ENCODE peak calls at places on chromosomes 6 and 20, in seven cellular contexts. W is GM23248, G is PC-3, M is hepatocyte, N is HCT116, I is SK-N-SH, E is GM23338. V is an unnamed sample.
A peak's percentile ranks its signal among the peaks of the same experiment; 100 is the strongest.

GRCh38 chr20:11229772-11230171 is 556.0 kb upstream of the JAG1 start:
- DNase-seq in W (peak; percentile 96), G (peak; percentile 82), M (peak; percentile 31), N (peak; percentile 34), I (no peak), E (no peak), V (no peak)

GRCh38 chr6:151917531-151918329 is 110.2 kb downstream of the ESR1 start:
- DNase-seq in W (peak; percentile 43), G (no peak), M (no peak), N (no peak), I (no peak), E (no peak), V (no peak)

GRCh38 chr6:140566706-140567330 is 1192.4 kb upstream of the CITED2 start:
- DNase-seq in W (peak; percentile 82), G (peak; percentile 22), M (peak; percentile 11), N (no peak), I (no peak), E (no peak), V (no peak)

GRCh38 chr6:89369009-89369408 is 16.5 kb upstream of the UBE2J1 start:
- DNase-seq in W (peak; percentile 77), G (peak; percentile 72), M (peak; percentile 65), N (no peak), I (no peak), E (peak; percentile 70), V (peak; percentile 29)

GRCh38 chr6:10690651-10691445 is 3.6 kb downstream of the C6orf52 start:
- DNase-seq in W (no peak), G (no peak), M (peak; percentile 11), N (no peak), I (no peak), E (peak; percentile 16), V (no peak)

GRCh38 chr20:54267510-54268003 is 59.7 kb downstream of the PFDN4 start:
- DNase-seq in W (peak; percentile 30), G (peak; percentile 91), M (peak; percentile 54), N (peak; percentile 87), I (no peak), E (peak; percentile 17), V (no peak)

GRCh38 chr6:114240800-114241199 is 102.0 kb downstream of the HS3ST5 start:
- DNase-seq in W (no peak), G (peak; percentile 47), M (no peak), N (no peak), I (no peak), E (no peak), V (no peak)

GRCh38 chr20:47546184-47547033 is 44.7 kb downstream of the NCOA3 start:
- DNase-seq in W (peak; percentile 79), G (peak; percentile 70), M (no peak), N (no peak), I (no peak), E (peak; percentile 49), V (no peak)

GRCh38 chr20:51002633-51003032 is 20.3 kb downstream of the KCNG1 start:
- DNase-seq in W (no peak), G (no peak), M (no peak), N (no peak), I (no peak), E (no peak), V (no peak)

GRCh38 chr6:121531658-121532167 is 96.3 kb downstream of the GJA1 start:
- DNase-seq in W (no peak), G (no peak), M (no peak), N (no peak), I (no peak), E (no peak), V (no peak)

GRCh38 chr6:128117916-128118315 is 217.1 kb upstream of the THEMIS start:
- DNase-seq in W (peak; percentile 23), G (no peak), M (no peak), N (no peak), I (no peak), E (no peak), V (no peak)

GRCh38 chr20:34680586-34680985 is 3.7 kb upstream of the PIGU start:
- DNase-seq in W (peak; percentile 29), G (no peak), M (no peak), N (no peak), I (no peak), E (no peak), V (peak; percentile 18)

GRCh38 chr6:95286874-95287273 is 290.5 kb upstream of the MANEA start:
- DNase-seq in W (no peak), G (no peak), M (no peak), N (no peak), I (no peak), E (no peak), V (no peak)

GRCh38 chr6:143843689-143844405 is 709 bp downstream of the LTV1 start:
- DNase-seq in W (peak; percentile 59), G (no peak), M (peak; percentile 15), N (no peak), I (peak; percentile 11), E (no peak), V (peak; percentile 49)

GRCh38 chr6:21996425-21997207 is 300.2 kb downstream of the PRL start:
- DNase-seq in W (no peak), G (no peak), M (no peak), N (no peak), I (peak; percentile 37), E (no peak), V (no peak)

GRCh38 chr20:9458075-9458818 is 56.1 kb upstream of the LAMP5 start:
- DNase-seq in W (peak; percentile 31), G (peak; percentile 61), M (peak; percentile 16), N (peak; percentile 10), I (no peak), E (peak; percentile 86), V (peak; percentile 28)

DNA sequence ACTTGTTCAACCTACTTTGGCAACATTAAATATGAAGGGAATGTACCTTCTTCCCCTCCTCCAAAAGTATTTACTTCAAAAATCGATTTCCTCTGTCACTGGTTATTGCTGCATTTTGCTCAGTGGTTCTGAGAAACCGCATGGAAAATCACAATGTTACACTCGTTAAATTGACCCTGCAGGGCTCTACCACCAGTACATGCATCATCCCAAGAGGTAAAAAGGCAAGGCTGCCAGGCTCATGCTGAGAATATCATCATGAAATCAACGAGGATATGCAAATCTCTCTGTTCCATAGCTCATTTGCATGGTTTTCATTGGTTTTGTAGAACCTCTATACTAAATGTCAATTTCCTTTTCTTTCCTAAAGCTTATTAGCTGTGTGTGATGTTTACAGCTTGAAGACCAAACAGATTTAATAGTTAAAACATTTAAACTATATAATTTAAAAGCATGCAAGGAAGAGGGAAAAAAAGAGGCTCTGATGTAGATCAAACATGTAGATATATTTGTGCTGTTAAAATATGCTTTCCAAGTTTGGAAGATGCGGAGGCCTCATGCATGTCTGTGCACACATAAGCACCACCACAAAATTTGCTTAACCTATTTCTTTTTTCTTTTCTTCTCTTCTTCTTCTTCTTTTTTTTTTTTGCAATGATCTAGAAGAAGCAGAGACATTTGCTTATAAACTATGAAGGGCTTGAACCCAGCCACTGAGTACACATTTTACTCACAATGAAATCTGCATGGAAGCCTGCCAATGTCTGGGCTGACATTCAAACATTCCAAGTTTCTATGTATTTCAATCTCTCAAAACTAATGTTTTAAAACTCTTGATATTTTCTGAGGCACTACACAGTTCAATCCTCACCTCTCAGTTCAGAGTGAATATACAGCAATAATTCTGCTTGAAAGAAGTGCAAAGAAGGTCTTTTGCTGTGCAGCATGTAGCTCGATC is 194.0 kb downstream of the GMPR start:
- DNase-seq in W (peak; percentile 45), G (peak; percentile 45), M (no peak), N (no peak), I (no peak), E (no peak), V (no peak)
- TF ChIP-seq EZH2phosphoT487 in W (no peak), G (no peak), M (no peak), N (no peak), I (no peak), E (no peak), V (no peak)

DNA sequence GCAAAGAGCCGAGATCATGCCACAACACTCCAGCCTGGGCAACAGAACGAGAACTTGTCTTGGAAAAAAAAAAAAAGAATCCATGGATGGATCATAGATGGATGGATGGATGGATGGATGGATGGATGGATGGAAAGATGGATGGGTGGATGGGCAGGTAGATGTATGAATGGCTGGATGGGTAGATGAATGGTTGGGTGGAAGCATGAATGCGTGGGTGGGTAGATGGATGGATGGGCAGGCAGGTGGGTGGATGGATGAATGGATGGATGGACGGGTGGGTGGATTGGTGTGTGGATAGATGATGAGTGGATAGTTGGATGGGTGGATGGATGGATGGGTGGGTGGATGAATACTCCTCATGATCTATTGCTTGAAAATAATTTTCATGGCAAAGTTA is 1.4 kb downstream of the JPH2 start:
- DNase-seq in W (no peak), G (no peak), M (no peak), N (no peak), I (no peak), E (no peak), V (no peak)
- H3K4me1 ChIP-seq in W (peaks cover 13% of the 10 kb centered on the region), G (peaks cover 41% of the 10 kb centered on the region), M (peaks cover 27% of the 10 kb centered on the region), N (peaks cover 16% of the 10 kb centered on the region), I (peaks cover 14% of the 10 kb centered on the region), E (peaks cover 17% of the 10 kb centered on the region), V (peaks cover 12% of the 10 kb centered on the region)

DNA sequence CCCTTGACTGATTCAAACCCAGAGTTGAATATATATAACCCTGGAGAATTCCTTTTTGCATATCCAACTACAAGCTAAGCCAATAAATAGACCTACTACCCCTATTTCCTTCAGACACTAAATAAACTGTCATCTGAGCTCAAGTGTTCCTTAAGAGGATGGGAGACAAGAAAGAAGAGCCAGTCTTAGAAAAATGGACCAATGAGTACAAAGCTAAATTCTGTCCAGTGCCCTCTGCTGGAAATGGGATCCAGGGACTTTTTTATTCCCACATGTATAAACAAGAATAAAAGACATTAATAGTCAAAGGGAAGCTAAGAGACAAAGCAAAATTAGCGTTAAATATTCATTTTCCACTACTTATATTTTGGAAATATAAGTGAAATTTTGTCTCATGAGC is 4.8 kb downstream of the PPP1R10 start:
- DNase-seq in W (peak; percentile 66), G (peak; percentile 45), M (no peak), N (no peak), I (no peak), E (no peak), V (no peak)
- TF ChIP-seq EZH2phosphoT487 in W (no peak), G (no peak), M (no peak), N (no peak), I (no peak), E (no peak), V (no peak)

GRCh38 chr6:139146317-139146726 is 11.4 kb downstream of the HECA start:
- DNase-seq in W (no peak), G (no peak), M (no peak), N (no peak), I (no peak), E (no peak), V (no peak)

GRCh38 chr6:139147628-139148027 is 12.7 kb downstream of the HECA start:
- DNase-seq in W (no peak), G (no peak), M (peak; percentile 44), N (no peak), I (no peak), E (no peak), V (no peak)

GRCh38 chr6:139144490-139145085 is 9.7 kb downstream of the HECA start:
- DNase-seq in W (no peak), G (no peak), M (no peak), N (no peak), I (no peak), E (no peak), V (no peak)

GRCh38 chr6:139148557-139149220 is 13.8 kb downstream of the HECA start:
- DNase-seq in W (no peak), G (no peak), M (peak; percentile 36), N (no peak), I (no peak), E (no peak), V (no peak)

DNA sequence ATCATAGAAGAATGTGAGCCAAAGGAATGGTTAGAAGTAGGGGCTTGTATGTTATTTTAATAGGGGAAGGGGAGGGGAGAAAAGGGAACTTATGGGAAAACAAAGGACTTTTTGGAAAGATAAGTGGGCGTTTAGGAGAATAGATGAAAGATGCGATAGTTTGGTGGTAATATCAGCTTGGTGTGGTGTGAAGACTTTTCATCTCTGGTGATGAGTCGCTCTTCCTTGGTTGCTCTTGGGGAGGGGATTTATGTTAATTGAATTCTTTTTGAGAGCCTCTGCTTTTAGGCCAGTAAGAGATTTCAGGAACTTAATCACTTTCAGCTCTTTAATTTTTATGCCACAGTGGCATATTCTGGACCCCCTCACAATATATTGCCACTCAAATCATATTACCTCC is 10.8 kb downstream of the HECA start:
- DNase-seq in W (no peak), G (no peak), M (no peak), N (no peak), I (no peak), E (no peak), V (no peak)
- H3K4me1 ChIP-seq in W (no peaks in the 10 kb centered on the region), G (no peaks in the 10 kb centered on the region), M (peaks cover 26% of the 10 kb centered on the region), N (no peaks in the 10 kb centered on the region), I (no peaks in the 10 kb centered on the region), E (peaks cover 8% of the 10 kb centered on the region), V (peaks cover 7% of the 10 kb centered on the region)

V was measured in OCI-LY7.